ENCODE peak calls at places on chromosomes 5 and 9, in ten cellular contexts. Z is uterus, X is vagina, O is right lobe of liver, L is esophagus squamous epithelium, W is H54, C is lower leg skin, U is A549, D is tibial nerve, E is heart left ventricle. B is an unnamed sample.

GRCh38 chr5:151549713-151550112 is 41.4 kb downstream of the FAT2 start:
- DNase-seq in Z (no peak), W (no peak), C (no peak), L (no peak), X (no peak), O (no peak), U (no peak), E (no peak), D (no peak), B (no peak)

GRCh38 chr5:82011761-82012160 is 39.9 kb downstream of the ATG10 start:
- DNase-seq in C (no peak), Z (no peak), L (no peak), D (no peak), U (no peak), O (no peak), E (no peak), X (no peak), W (no peak), B (no peak)

GRCh38 chr5:159456722-159457462 is 126.6 kb upstream of the IL12B start:
- DNase-seq in L (no peak), X (peak; percentile 77), Z (no peak), O (no peak), U (peak; percentile 35), C (no peak), D (no peak), W (no peak), E (no peak), B (no peak)

GRCh38 chr5:159961176-159961689 is 45.0 kb downstream of the ADRA1B start:
- DNase-seq in E (no peak), L (no peak), Z (no peak), D (no peak), X (no peak), C (no peak), U (no peak), W (no peak), O (no peak), B (no peak)

GRCh38 chr9:133307271-133307670 is 28.7 kb downstream of the SURF6 start:
- DNase-seq in C (peak; percentile 13), D (no peak), Z (no peak), E (no peak), X (no peak), W (no peak), L (no peak), O (no peak), U (no peak), B (no peak)

GRCh38 chr5:173278172-173278571 is 43.2 kb upstream of the NKX2-5 start:
- DNase-seq in O (no peak), X (no peak), U (no peak), C (no peak), Z (no peak), D (no peak), W (no peak), E (peak; percentile 93), L (no peak), B (no peak)

GRCh38 chr9:14352549-14352948 is 38.6 kb upstream of the NFIB start:
- DNase-seq in E (no peak), Z (no peak), W (no peak), O (no peak), U (no peak), D (no peak), C (no peak), L (no peak), X (no peak), B (no peak)

GRCh38 chr9:14219865-14220655 is 93.9 kb downstream of the NFIB start:
- DNase-seq in W (no peak), O (no peak), X (no peak), L (no peak), D (no peak), C (no peak), E (no peak), Z (no peak), U (no peak), B (no peak)

GRCh38 chr9:110284211-110284849 is 28.0 kb upstream of the TXN start:
- DNase-seq in E (no peak), U (no peak), W (no peak), X (no peak), O (no peak), C (no peak), Z (no peak), L (no peak), D (no peak), B (no peak)

GRCh38 chr9:91116711-91117110 is 245.0 kb downstream of the AUH start:
- DNase-seq in C (no peak), D (no peak), W (no peak), O (no peak), Z (no peak), X (no peak), E (no peak), U (no peak), L (no peak), B (no peak)

GRCh38 chr9:91111876-91112275 is 249.8 kb downstream of the AUH start:
- DNase-seq in O (no peak), Z (no peak), E (no peak), C (no peak), U (no peak), D (no peak), L (no peak), W (no peak), X (no peak), B (no peak)

GRCh38 chr9:91116226-91116625 is 245.5 kb downstream of the AUH start:
- DNase-seq in O (no peak), C (no peak), Z (no peak), D (peak; percentile 41), X (no peak), L (no peak), E (no peak), W (no peak), U (no peak), B (no peak)

GRCh38 chr9:91113026-91113425 is 248.7 kb downstream of the AUH start:
- DNase-seq in D (no peak), C (no peak), U (no peak), X (no peak), W (no peak), O (no peak), E (no peak), L (no peak), Z (no peak), B (no peak)

GRCh38 chr9:91114450-91114849 is 247.3 kb downstream of the AUH start:
- DNase-seq in W (no peak), U (no peak), X (no peak), C (no peak), E (no peak), L (no peak), Z (no peak), O (no peak), D (no peak), B (no peak)
- TF ChIP-seq POLR2A in W (no peak), U (no peak), X (no peak), C (no peak), E (no peak), L (no peak), Z (no peak), O (no peak), D (no peak), B (no peak)

GRCh38 chr5:43120720-43121564 is at the start of gene ZNF131:
- DNase-seq in U (peak; percentile 98), Z (peak; percentile 95), O (peak; percentile 98), L (peak; percentile 87), C (peak; percentile 99), X (no peak), D (peak; percentile 94), E (peak; percentile 97), W (peak; percentile 96), B (peak; percentile 93)

GRCh38 chr5:43115968-43116367 is 4.7 kb upstream of the ZNF131 start:
- DNase-seq in C (no peak), L (no peak), W (no peak), X (no peak), Z (no peak), D (no peak), U (no peak), E (no peak), O (no peak), B (no peak)

GRCh38 chr5:43117092-43117491 is 3.6 kb upstream of the ZNF131 start:
- DNase-seq in Z (no peak), W (no peak), C (no peak), X (no peak), D (no peak), U (no peak), O (no peak), E (no peak), L (no peak), B (peak; percentile 32)

GRCh38 chr5:43123887-43124286 is 3.2 kb downstream of the ZNF131 start:
- DNase-seq in U (no peak), D (no peak), W (no peak), Z (no peak), C (no peak), X (no peak), E (no peak), O (no peak), L (no peak), B (no peak)

DNA sequence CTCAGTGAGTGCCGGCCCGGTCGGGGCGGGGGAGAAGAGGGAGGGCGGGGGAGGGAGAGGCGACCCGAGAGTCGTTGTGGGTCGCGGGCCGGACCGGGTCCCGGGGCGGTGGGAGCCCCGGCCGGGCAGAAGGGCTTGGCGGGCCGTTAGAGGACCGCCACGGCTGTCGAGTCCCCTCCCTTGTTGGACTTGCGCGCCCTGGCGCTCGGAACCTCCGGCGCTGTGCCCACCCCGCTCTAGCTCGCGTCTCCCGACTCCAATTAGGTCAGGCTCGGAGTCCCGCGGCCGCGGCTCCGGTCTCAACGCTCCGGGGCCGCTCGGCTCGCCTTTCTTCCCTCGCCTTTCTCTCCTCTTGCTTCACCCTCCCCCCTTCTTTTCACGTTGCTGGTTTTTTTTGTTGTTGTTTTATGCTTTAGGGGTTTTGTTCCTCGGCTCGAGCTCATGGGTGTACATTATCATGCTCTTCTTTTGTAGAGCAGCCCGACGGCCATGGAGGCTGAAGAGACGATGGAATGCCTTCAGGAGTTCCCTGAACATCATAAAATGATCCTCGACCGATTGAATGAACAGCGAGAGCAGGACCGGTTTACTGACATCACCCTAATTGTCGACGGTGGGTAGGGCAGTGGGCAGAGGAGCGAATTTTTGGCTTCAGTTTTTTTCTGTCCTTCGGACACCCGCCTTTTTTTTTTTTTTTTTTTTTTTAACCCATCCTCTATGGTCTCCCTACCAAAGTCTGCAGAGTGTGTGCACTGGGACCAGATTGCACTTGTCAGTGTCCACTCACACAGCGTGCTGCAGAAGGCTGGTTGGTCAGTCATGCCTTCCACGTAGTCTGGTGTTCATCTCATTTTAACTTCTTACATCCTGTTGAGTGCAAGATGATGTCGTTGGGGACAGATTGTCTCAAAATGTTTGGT is 1.1 kb downstream of the ZNF131 start:
- DNase-seq in O (no peak), X (peak; percentile 97), C (no peak), Z (no peak), E (no peak), D (no peak), U (peak; percentile 46), W (peak; percentile 40), L (no peak), B (no peak)
- TF ChIP-seq POLR2A in O (peak; percentile 73), X (no peak), C (peak; percentile 26), Z (no peak), E (peak; percentile 61), D (peak; percentile 86), U (peak; percentile 46), W (peak; percentile 44), L (peak; percentile 64), B (peak; percentile 85)

GRCh38 chr5:120528609-120529008 is 64.5 kb downstream of the PRR16 start:
- DNase-seq in L (no peak), C (no peak), D (no peak), E (no peak), W (no peak), Z (no peak), U (no peak), X (no peak), O (no peak), B (no peak)
- TF ChIP-seq POLR2A in L (no peak), C (no peak), D (no peak), E (no peak), W (no peak), Z (no peak), U (no peak), X (no peak), O (no peak), B (no peak)

GRCh38 chr9:105557804-105558610 is at the start of gene FKTN:
- DNase-seq in C (peak; percentile 97), W (peak; percentile 90), U (peak; percentile 93), O (peak; percentile 93), E (peak; percentile 93), L (peak; percentile 24), Z (peak; percentile 79), X (no peak), D (peak; percentile 73), B (peak; percentile 86)
- TF ChIP-seq POLR2A in C (no peak), W (peak; percentile 85), U (peak; percentile 60), O (peak; percentile 37), E (no peak), L (no peak), Z (no peak), X (no peak), D (no peak), B (no peak)

B was measured in gastrocnemius medialis.